ENCODE peak calls at places on chromosomes 12 and 14, in six cellular contexts. U is endothelial cell of umbilical vein, L is AG10803, Z is T1000, V is ELF-1, M is DMS53. S is an unnamed sample.

GRCh38 chr14:94110552-94111181 is at the start of gene IFI27:
- DNase-seq in U (peak), L (peak), Z (no peak), V (peak), M (no peak), S (no peak)

GRCh38 chr14:60622210-60622919 is 26.9 kb downstream of the SIX1 start:
- DNase-seq in U (no peak), L (peak), Z (no peak), V (no peak), M (no peak), S (no peak)

GRCh38 chr12:115450710-115451109 is 766.7 kb upstream of the TBX3 start:
- DNase-seq in U (no peak), L (no peak), Z (no peak), V (peak), M (no peak), S (no peak)

GRCh38 chr12:6163554-6164060 is 36.6 kb upstream of the CD9 start:
- DNase-seq in U (no peak), L (no peak), Z (no peak), V (no peak), M (no peak), S (no peak)

GRCh38 chr14:67253076-67253635 is 11.9 kb downstream of the PALS1 start:
- DNase-seq in U (no peak), L (no peak), Z (no peak), V (no peak), M (no peak), S (no peak)

GRCh38 chr14:93044116-93044515 is 71.6 kb downstream of the ITPK1 start:
- DNase-seq in U (no peak), L (no peak), Z (no peak), V (no peak), M (no peak), S (no peak)

GRCh38 chr12:89024580-89024979 is 327.7 kb downstream of the DUSP6 start:
- DNase-seq in U (no peak), L (no peak), Z (no peak), V (no peak), M (no peak), S (no peak)

GRCh38 chr14:50666772-50667490 is 1.2 kb downstream of the SAV1 start:
- DNase-seq in U (peak), L (peak), Z (no peak), V (peak), M (peak), S (peak)

GRCh38 chr14:85054178-85054577 is 475.8 kb upstream of the FLRT2 start:
- DNase-seq in U (no peak), L (no peak), Z (no peak), V (peak), M (no peak), S (no peak)

GRCh38 chr12:19031032-19031431 is 98.5 kb upstream of the PLEKHA5 start:
- DNase-seq in U (no peak), L (peak), Z (peak), V (no peak), M (peak), S (no peak)

GRCh38 chr12:127280393-127281275 is 986.3 kb upstream of the TMEM132C start:
- DNase-seq in U (no peak), L (no peak), Z (no peak), V (peak), M (peak), S (peak)

GRCh38 chr14:104361921-104362681 is 217.5 kb upstream of the C14orf180 start:
- DNase-seq in U (no peak), L (no peak), Z (no peak), V (no peak), M (no peak), S (no peak)

GRCh38 chr12:6375269-6376078 is at the start of gene SCNN1A:
- DNase-seq in U (no peak), L (no peak), Z (no peak), V (peak), M (peak), S (peak)

S was measured in NT2/D1.